ENCODE peak calls at places on chromosome 21, in six cellular contexts. J, Y, U, G, X and M are unnamed samples.

GRCh38 chr21:35953570-35953969 is 106.8 kb downstream of the SETD4 start:
- DNase-seq in Y (no peak), X (no peak), U (no peak), J (peak; percentile 48), G (no peak), M (no peak)

GRCh38 chr21:14383596-14384210 is 757 bp upstream of the HSPA13 start:
- DNase-seq in G (peak; percentile 46), Y (no peak), J (peak; percentile 52), U (no peak), X (peak; percentile 58), M (no peak)

GRCh38 chr21:23881783-23882182 is 1725.5 kb downstream of the MRPL39 start:
- DNase-seq in G (no peak), Y (no peak), J (no peak), U (no peak), X (no peak), M (no peak)

GRCh38 chr21:44548381-44548780 is 2.9 kb downstream of the KRTAP10-2 start:
- DNase-seq in U (no peak), G (no peak), Y (no peak), J (no peak), X (no peak), M (no peak)

GRCh38 chr21:15524855-15525254 is 204.9 kb upstream of the USP25 start:
- DNase-seq in G (no peak), J (no peak), Y (no peak), X (no peak), U (no peak), M (no peak)

GRCh38 chr21:38475519-38475918 is 22.8 kb downstream of the ERG start:
- DNase-seq in X (no peak), U (no peak), J (no peak), Y (peak; percentile 3), G (no peak), M (no peak)

GRCh38 chr21:43345746-43346409 is 81.1 kb downstream of the SIK1 start:
- DNase-seq in G (no peak), U (no peak), Y (no peak), X (no peak), J (peak; percentile 93), M (peak; percentile 89)

GRCh38 chr21:45726438-45726837 is 82.9 kb downstream of the PCBP3 start:
- DNase-seq in U (no peak), G (no peak), J (no peak), X (no peak), Y (no peak), M (no peak)

GRCh38 chr21:15062566-15062965 is 2.2 kb downstream of the NRIP1 start:
- DNase-seq in Y (no peak), J (peak; percentile 37), U (no peak), G (no peak), X (no peak), M (no peak)

GRCh38 chr21:39050839-39051560 is 132.3 kb downstream of the PSMG1 start:
- DNase-seq in G (peak; percentile 12), J (no peak), Y (no peak), X (no peak), U (no peak), M (no peak)

GRCh38 chr21:42061195-42061865 is 9.8 kb upstream of the UMODL1 start:
- DNase-seq in X (no peak), U (no peak), J (no peak), Y (no peak), G (no peak), M (no peak)

GRCh38 chr21:44965251-44966022 is 25.6 kb downstream of the SLX9 start:
- DNase-seq in G (no peak), U (no peak), J (peak; percentile 46), Y (no peak), X (no peak), M (no peak)

GRCh38 chr21:45261093-45261492 is 26.6 kb downstream of the POFUT2 start:
- DNase-seq in U (no peak), J (no peak), Y (no peak), X (no peak), G (no peak), M (no peak)

GRCh38 chr21:45848805-45849204 is 132.8 kb upstream of the COL6A1 start:
- DNase-seq in G (no peak), U (no peak), J (no peak), X (no peak), Y (no peak), M (no peak)

GRCh38 chr21:31173881-31174555 is 135.7 kb upstream of the KRTAP19-8 start:
- DNase-seq in U (peak; percentile 72), J (peak; percentile 33), X (no peak), G (no peak), Y (no peak), M (peak; percentile 41)

GRCh38 chr21:36350282-36350910 is 30.4 kb downstream of the MORC3 start:
- DNase-seq in Y (no peak), U (no peak), J (peak; percentile 47), X (no peak), G (no peak), M (peak; percentile 22)

GRCh38 chr21:25464275-25464674 is 143.0 kb downstream of the MRPL39 start:
- DNase-seq in U (no peak), Y (no peak), J (no peak), X (no peak), G (no peak), M (no peak)

GRCh38 chr21:36709030-36709867 is 10.3 kb downstream of the SIM2 start:
- DNase-seq in G (no peak), X (no peak), Y (no peak), J (no peak), U (no peak), M (no peak)

GRCh38 chr21:31566061-31566460 is 93.4 kb upstream of the SOD1 start:
- DNase-seq in X (no peak), G (no peak), U (no peak), J (peak; percentile 6), Y (no peak), M (no peak)

GRCh38 chr21:31184462-31184861 is 146.2 kb upstream of the KRTAP19-8 start:
- DNase-seq in J (no peak), X (no peak), Y (no peak), G (no peak), U (no peak), M (no peak)

GRCh38 chr21:44555200-44555875 is 3.3 kb downstream of the KRTAP10-3 start:
- DNase-seq in X (no peak), U (no peak), G (no peak), J (no peak), Y (no peak), M (no peak)

GRCh38 chr21:45378258-45378966 is 26.6 kb upstream of the COL18A1 start:
- DNase-seq in Y (no peak), X (no peak), U (no peak), G (no peak), J (no peak), M (peak; percentile 88)

GRCh38 chr21:29144736-29145353 is 14.4 kb downstream of the MAP3K7CL start:
- DNase-seq in X (no peak), Y (no peak), G (no peak), J (peak; percentile 55), U (no peak), M (no peak)

GRCh38 chr21:17726047-17726446 is 93.1 kb downstream of the C21orf91 start:
- DNase-seq in J (no peak), G (no peak), Y (no peak), U (no peak), X (peak; percentile 60), M (peak; percentile 11)

GRCh38 chr21:33403786-33404571 is 766 bp downstream of the IFNGR2 start:
- DNase-seq in Y (no peak), U (peak; percentile 60), J (peak; percentile 62), G (peak; percentile 44), X (peak; percentile 36), M (peak; percentile 46)

GRCh38 chr21:41976611-41977010 is 22.8 kb upstream of the C2CD2 start:
- DNase-seq in X (no peak), Y (no peak), U (no peak), G (no peak), J (no peak), M (no peak)

GRCh38 chr21:38883142-38883541 is 77.4 kb downstream of the ETS2 start:
- DNase-seq in Y (no peak), X (no peak), U (no peak), J (no peak), G (no peak), M (no peak)

GRCh38 chr21:36163780-36164426 is 7.3 kb downstream of the DOP1B start:
- DNase-seq in X (no peak), G (no peak), Y (no peak), U (no peak), J (no peak), M (no peak)

GRCh38 chr21:42061866-42062542 is 9.1 kb upstream of the UMODL1 start:
- DNase-seq in G (no peak), Y (no peak), X (peak; percentile 56), J (no peak), U (no peak), M (no peak)

GRCh38 chr21:35026617-35027557 is 22.2 kb downstream of the RUNX1 start:
- DNase-seq in Y (no peak), J (peak; percentile 69), G (no peak), X (no peak), U (peak; percentile 75), M (no peak)

GRCh38 chr21:31470896-31471694 is 127.0 kb upstream of the TIAM1 start:
- DNase-seq in G (no peak), U (no peak), Y (no peak), X (no peak), J (no peak), M (no peak)

GRCh38 chr21:43811262-43812105 is 22.1 kb downstream of the RRP1 start:
- DNase-seq in X (no peak), U (no peak), J (no peak), G (no peak), Y (peak; percentile 30), M (no peak)

GRCh38 chr21:36247316-36247715 is 72.7 kb upstream of the MORC3 start:
- DNase-seq in Y (no peak), X (no peak), J (no peak), U (no peak), G (no peak), M (no peak)

GRCh38 chr21:43283136-43283924 is 114.5 kb downstream of the CRYAA start:
- DNase-seq in X (no peak), G (no peak), U (no peak), Y (no peak), J (peak; percentile 24), M (no peak)

GRCh38 chr21:43305811-43306311 is 121.1 kb downstream of the SIK1 start:
- DNase-seq in Y (no peak), X (no peak), G (no peak), U (no peak), J (no peak), M (no peak)

GRCh38 chr21:41453198-41453597 is 27.2 kb downstream of the MX1 start:
- DNase-seq in U (no peak), Y (no peak), G (no peak), X (no peak), J (no peak), M (no peak)

GRCh38 chr21:15272591-15272990 is 207.8 kb upstream of the NRIP1 start:
- DNase-seq in X (no peak), G (no peak), U (no peak), J (peak; percentile 41), Y (no peak), M (no peak)